ENCODE peak calls at places on chromosome 15, in ten cellular contexts. One of them, this sample, is unnamed.

GRCh38 chr15:41367418-41367817 is 34.7 kb downstream of the NUSAP1 start:
- DNase-seq in stimulated activated CD4-positive, alpha-beta T cell treated with anti-CD3 and anti-CD28 coated beads, Interleukin-4, amount 100 ng/mL, for 48 hours: no peak
- DNase-seq in Calu3: no peak
- DNase-seq in retina: no peak
- DNase-seq in central memory CD4-positive, alpha-beta T cell: no peak
- DNase-seq in hepatocyte: no peak
- DNase-seq in GM12865: no peak
- DNase-seq in NCI-H2081: no peak
- DNase-seq in CD4-positive, alpha-beta T cell: no peak
- DNase-seq in activated T-cell treated with anti-CD3 and anti-CD28 coated beads, Interleukin-2, amount 50 U/mL, for 72 hours: no peak
- DNase-seq in this sample: no peak

GRCh38 chr15:52796228-52796521 is 6.0 kb upstream of the ONECUT1 start:
- DNase-seq in stimulated activated CD4-positive, alpha-beta T cell treated with anti-CD3 and anti-CD28 coated beads, Interleukin-4, amount 100 ng/mL, for 48 hours: no peak
- DNase-seq in Calu3: no peak
- DNase-seq in retina: peak; percentile 37
- DNase-seq in central memory CD4-positive, alpha-beta T cell: no peak
- DNase-seq in hepatocyte: no peak
- DNase-seq in GM12865: no peak
- DNase-seq in NCI-H2081: no peak
- DNase-seq in CD4-positive, alpha-beta T cell: no peak
- DNase-seq in activated T-cell treated with anti-CD3 and anti-CD28 coated beads, Interleukin-2, amount 50 U/mL, for 72 hours: no peak
- DNase-seq in this sample: no peak

GRCh38 chr15:67084561-67084960 is 19.2 kb downstream of the SMAD3 start:
- DNase-seq in stimulated activated CD4-positive, alpha-beta T cell treated with anti-CD3 and anti-CD28 coated beads, Interleukin-4, amount 100 ng/mL, for 48 hours: no peak
- DNase-seq in Calu3: no peak
- DNase-seq in retina: no peak
- DNase-seq in central memory CD4-positive, alpha-beta T cell: no peak
- DNase-seq in hepatocyte: no peak
- DNase-seq in GM12865: no peak
- DNase-seq in NCI-H2081: no peak
- DNase-seq in CD4-positive, alpha-beta T cell: no peak
- DNase-seq in activated T-cell treated with anti-CD3 and anti-CD28 coated beads, Interleukin-2, amount 50 U/mL, for 72 hours: no peak
- DNase-seq in this sample: no peak

GRCh38 chr15:52651868-52652267 is 27.3 kb downstream of the ATOSA start:
- DNase-seq in stimulated activated CD4-positive, alpha-beta T cell treated with anti-CD3 and anti-CD28 coated beads, Interleukin-4, amount 100 ng/mL, for 48 hours: peak; percentile 1
- DNase-seq in Calu3: peak; percentile 39
- DNase-seq in retina: peak; percentile 65
- DNase-seq in central memory CD4-positive, alpha-beta T cell: peak; percentile 36
- DNase-seq in hepatocyte: peak; percentile 84
- DNase-seq in GM12865: peak; percentile 86
- DNase-seq in NCI-H2081: peak; percentile 83
- DNase-seq in CD4-positive, alpha-beta T cell: peak; percentile 6
- DNase-seq in activated T-cell treated with anti-CD3 and anti-CD28 coated beads, Interleukin-2, amount 50 U/mL, for 72 hours: peak; percentile 28
- DNase-seq in this sample: peak; percentile 22

GRCh38 chr15:63892794-63893441 is 59.2 kb upstream of the HERC1 start:
- DNase-seq in stimulated activated CD4-positive, alpha-beta T cell treated with anti-CD3 and anti-CD28 coated beads, Interleukin-4, amount 100 ng/mL, for 48 hours: peak; percentile 71
- DNase-seq in Calu3: no peak
- DNase-seq in retina: no peak
- DNase-seq in central memory CD4-positive, alpha-beta T cell: peak; percentile 80
- DNase-seq in hepatocyte: no peak
- DNase-seq in GM12865: peak; percentile 86
- DNase-seq in NCI-H2081: no peak
- DNase-seq in CD4-positive, alpha-beta T cell: peak; percentile 56
- DNase-seq in activated T-cell treated with anti-CD3 and anti-CD28 coated beads, Interleukin-2, amount 50 U/mL, for 72 hours: peak; percentile 86
- DNase-seq in this sample: peak; percentile 53

GRCh38 chr15:72170691-72171090 is 26.9 kb downstream of the GRAMD2A start:
- DNase-seq in stimulated activated CD4-positive, alpha-beta T cell treated with anti-CD3 and anti-CD28 coated beads, Interleukin-4, amount 100 ng/mL, for 48 hours: no peak
- DNase-seq in Calu3: no peak
- DNase-seq in retina: no peak
- DNase-seq in central memory CD4-positive, alpha-beta T cell: no peak
- DNase-seq in hepatocyte: no peak
- DNase-seq in GM12865: no peak
- DNase-seq in NCI-H2081: no peak
- DNase-seq in CD4-positive, alpha-beta T cell: no peak
- DNase-seq in activated T-cell treated with anti-CD3 and anti-CD28 coated beads, Interleukin-2, amount 50 U/mL, for 72 hours: no peak
- DNase-seq in this sample: no peak

GRCh38 chr15:89806565-89807550 is 7.8 kb downstream of the ANPEP start:
- DNase-seq in stimulated activated CD4-positive, alpha-beta T cell treated with anti-CD3 and anti-CD28 coated beads, Interleukin-4, amount 100 ng/mL, for 48 hours: no peak
- DNase-seq in Calu3: no peak
- DNase-seq in retina: no peak
- DNase-seq in central memory CD4-positive, alpha-beta T cell: no peak
- DNase-seq in hepatocyte: peak; percentile 65
- DNase-seq in GM12865: no peak
- DNase-seq in NCI-H2081: no peak
- DNase-seq in CD4-positive, alpha-beta T cell: no peak
- DNase-seq in activated T-cell treated with anti-CD3 and anti-CD28 coated beads, Interleukin-2, amount 50 U/mL, for 72 hours: no peak
- DNase-seq in this sample: no peak

GRCh38 chr15:31345606-31346366 is 19.2 kb downstream of the KLF13 start:
- DNase-seq in stimulated activated CD4-positive, alpha-beta T cell treated with anti-CD3 and anti-CD28 coated beads, Interleukin-4, amount 100 ng/mL, for 48 hours: no peak
- DNase-seq in Calu3: no peak
- DNase-seq in retina: no peak
- DNase-seq in central memory CD4-positive, alpha-beta T cell: no peak
- DNase-seq in hepatocyte: no peak
- DNase-seq in GM12865: peak; percentile 69
- DNase-seq in NCI-H2081: no peak
- DNase-seq in CD4-positive, alpha-beta T cell: no peak
- DNase-seq in activated T-cell treated with anti-CD3 and anti-CD28 coated beads, Interleukin-2, amount 50 U/mL, for 72 hours: peak; percentile 57
- DNase-seq in this sample: no peak

GRCh38 chr15:31442203-31443090 is 115.8 kb downstream of the KLF13 start:
- DNase-seq in stimulated activated CD4-positive, alpha-beta T cell treated with anti-CD3 and anti-CD28 coated beads, Interleukin-4, amount 100 ng/mL, for 48 hours: no peak
- DNase-seq in Calu3: no peak
- DNase-seq in retina: no peak
- DNase-seq in central memory CD4-positive, alpha-beta T cell: no peak
- DNase-seq in hepatocyte: peak; percentile 42
- DNase-seq in GM12865: peak; percentile 57
- DNase-seq in NCI-H2081: no peak
- DNase-seq in CD4-positive, alpha-beta T cell: no peak
- DNase-seq in activated T-cell treated with anti-CD3 and anti-CD28 coated beads, Interleukin-2, amount 50 U/mL, for 72 hours: no peak
- DNase-seq in this sample: no peak

GRCh38 chr15:26879770-26880169 is 12.9 kb downstream of the GABRA5 start:
- DNase-seq in stimulated activated CD4-positive, alpha-beta T cell treated with anti-CD3 and anti-CD28 coated beads, Interleukin-4, amount 100 ng/mL, for 48 hours: no peak
- DNase-seq in Calu3: no peak
- DNase-seq in retina: no peak
- DNase-seq in central memory CD4-positive, alpha-beta T cell: no peak
- DNase-seq in hepatocyte: no peak
- DNase-seq in GM12865: no peak
- DNase-seq in NCI-H2081: no peak
- DNase-seq in CD4-positive, alpha-beta T cell: no peak
- DNase-seq in activated T-cell treated with anti-CD3 and anti-CD28 coated beads, Interleukin-2, amount 50 U/mL, for 72 hours: no peak
- DNase-seq in this sample: no peak

GRCh38 chr15:78685157-78685830 is 44.3 kb upstream of the CHRNB4 start:
- DNase-seq in stimulated activated CD4-positive, alpha-beta T cell treated with anti-CD3 and anti-CD28 coated beads, Interleukin-4, amount 100 ng/mL, for 48 hours: no peak
- DNase-seq in Calu3: no peak
- DNase-seq in retina: no peak
- DNase-seq in central memory CD4-positive, alpha-beta T cell: no peak
- DNase-seq in hepatocyte: no peak
- DNase-seq in GM12865: no peak
- DNase-seq in NCI-H2081: no peak
- DNase-seq in CD4-positive, alpha-beta T cell: no peak
- DNase-seq in activated T-cell treated with anti-CD3 and anti-CD28 coated beads, Interleukin-2, amount 50 U/mL, for 72 hours: no peak
- DNase-seq in this sample: no peak

GRCh38 chr15:79418693-79419279 is 13.3 kb upstream of the MINAR1 start:
- DNase-seq in stimulated activated CD4-positive, alpha-beta T cell treated with anti-CD3 and anti-CD28 coated beads, Interleukin-4, amount 100 ng/mL, for 48 hours: no peak
- DNase-seq in Calu3: no peak
- DNase-seq in retina: peak; percentile 56
- DNase-seq in central memory CD4-positive, alpha-beta T cell: no peak
- DNase-seq in hepatocyte: no peak
- DNase-seq in GM12865: no peak
- DNase-seq in NCI-H2081: no peak
- DNase-seq in CD4-positive, alpha-beta T cell: no peak
- DNase-seq in activated T-cell treated with anti-CD3 and anti-CD28 coated beads, Interleukin-2, amount 50 U/mL, for 72 hours: no peak
- DNase-seq in this sample: no peak

GRCh38 chr15:78757636-78757905 is 53.7 kb downstream of the ADAMTS7 start:
- DNase-seq in stimulated activated CD4-positive, alpha-beta T cell treated with anti-CD3 and anti-CD28 coated beads, Interleukin-4, amount 100 ng/mL, for 48 hours: no peak
- DNase-seq in Calu3: no peak
- DNase-seq in retina: no peak
- DNase-seq in central memory CD4-positive, alpha-beta T cell: no peak
- DNase-seq in hepatocyte: no peak
- DNase-seq in GM12865: no peak
- DNase-seq in NCI-H2081: no peak
- DNase-seq in CD4-positive, alpha-beta T cell: no peak
- DNase-seq in activated T-cell treated with anti-CD3 and anti-CD28 coated beads, Interleukin-2, amount 50 U/mL, for 72 hours: no peak
- DNase-seq in this sample: no peak

GRCh38 chr15:62760506-62760905 is 282.0 kb upstream of the TPM1 start:
- DNase-seq in stimulated activated CD4-positive, alpha-beta T cell treated with anti-CD3 and anti-CD28 coated beads, Interleukin-4, amount 100 ng/mL, for 48 hours: no peak
- DNase-seq in Calu3: no peak
- DNase-seq in retina: no peak
- DNase-seq in central memory CD4-positive, alpha-beta T cell: no peak
- DNase-seq in hepatocyte: no peak
- DNase-seq in GM12865: no peak
- DNase-seq in NCI-H2081: no peak
- DNase-seq in CD4-positive, alpha-beta T cell: no peak
- DNase-seq in activated T-cell treated with anti-CD3 and anti-CD28 coated beads, Interleukin-2, amount 50 U/mL, for 72 hours: no peak
- DNase-seq in this sample: no peak

GRCh38 chr15:96285306-96285705 is 45.2 kb upstream of the NR2F2 start:
- DNase-seq in stimulated activated CD4-positive, alpha-beta T cell treated with anti-CD3 and anti-CD28 coated beads, Interleukin-4, amount 100 ng/mL, for 48 hours: no peak
- DNase-seq in Calu3: no peak
- DNase-seq in retina: no peak
- DNase-seq in central memory CD4-positive, alpha-beta T cell: no peak
- DNase-seq in hepatocyte: no peak
- DNase-seq in GM12865: no peak
- DNase-seq in NCI-H2081: no peak
- DNase-seq in CD4-positive, alpha-beta T cell: no peak
- DNase-seq in activated T-cell treated with anti-CD3 and anti-CD28 coated beads, Interleukin-2, amount 50 U/mL, for 72 hours: no peak
- DNase-seq in this sample: no peak

GRCh38 chr15:95520511-95520910 is 810.0 kb upstream of the NR2F2 start:
- DNase-seq in stimulated activated CD4-positive, alpha-beta T cell treated with anti-CD3 and anti-CD28 coated beads, Interleukin-4, amount 100 ng/mL, for 48 hours: no peak
- DNase-seq in Calu3: no peak
- DNase-seq in retina: no peak
- DNase-seq in central memory CD4-positive, alpha-beta T cell: no peak
- DNase-seq in hepatocyte: no peak
- DNase-seq in GM12865: peak; percentile 9
- DNase-seq in NCI-H2081: no peak
- DNase-seq in CD4-positive, alpha-beta T cell: no peak
- DNase-seq in activated T-cell treated with anti-CD3 and anti-CD28 coated beads, Interleukin-2, amount 50 U/mL, for 72 hours: no peak
- DNase-seq in this sample: no peak

GRCh38 chr15:36877796-36878744 is 222.3 kb downstream of the MEIS2 start:
- DNase-seq in stimulated activated CD4-positive, alpha-beta T cell treated with anti-CD3 and anti-CD28 coated beads, Interleukin-4, amount 100 ng/mL, for 48 hours: no peak
- DNase-seq in Calu3: no peak
- DNase-seq in retina: peak; percentile 72
- DNase-seq in central memory CD4-positive, alpha-beta T cell: no peak
- DNase-seq in hepatocyte: no peak
- DNase-seq in GM12865: peak; percentile 40
- DNase-seq in NCI-H2081: no peak
- DNase-seq in CD4-positive, alpha-beta T cell: no peak
- DNase-seq in activated T-cell treated with anti-CD3 and anti-CD28 coated beads, Interleukin-2, amount 50 U/mL, for 72 hours: no peak
- DNase-seq in this sample: no peak

GRCh38 chr15:37550360-37551024 is 383.9 kb upstream of the TMCO5A start:
- DNase-seq in stimulated activated CD4-positive, alpha-beta T cell treated with anti-CD3 and anti-CD28 coated beads, Interleukin-4, amount 100 ng/mL, for 48 hours: no peak
- DNase-seq in Calu3: no peak
- DNase-seq in retina: no peak
- DNase-seq in central memory CD4-positive, alpha-beta T cell: no peak
- DNase-seq in hepatocyte: no peak
- DNase-seq in GM12865: no peak
- DNase-seq in NCI-H2081: no peak
- DNase-seq in CD4-positive, alpha-beta T cell: no peak
- DNase-seq in activated T-cell treated with anti-CD3 and anti-CD28 coated beads, Interleukin-2, amount 50 U/mL, for 72 hours: no peak
- DNase-seq in this sample: no peak

GRCh38 chr15:84961707-84962106 is 19.9 kb upstream of the PDE8A start:
- DNase-seq in stimulated activated CD4-positive, alpha-beta T cell treated with anti-CD3 and anti-CD28 coated beads, Interleukin-4, amount 100 ng/mL, for 48 hours: no peak
- DNase-seq in Calu3: no peak
- DNase-seq in retina: no peak
- DNase-seq in central memory CD4-positive, alpha-beta T cell: no peak
- DNase-seq in hepatocyte: no peak
- DNase-seq in GM12865: no peak
- DNase-seq in NCI-H2081: no peak
- DNase-seq in CD4-positive, alpha-beta T cell: no peak
- DNase-seq in activated T-cell treated with anti-CD3 and anti-CD28 coated beads, Interleukin-2, amount 50 U/mL, for 72 hours: no peak
- DNase-seq in this sample: no peak

GRCh38 chr15:82536409-82537350 is 3.6 kb downstream of the RPS17 start:
- DNase-seq in stimulated activated CD4-positive, alpha-beta T cell treated with anti-CD3 and anti-CD28 coated beads, Interleukin-4, amount 100 ng/mL, for 48 hours: no peak
- DNase-seq in Calu3: no peak
- DNase-seq in retina: no peak
- DNase-seq in central memory CD4-positive, alpha-beta T cell: no peak
- DNase-seq in hepatocyte: no peak
- DNase-seq in GM12865: no peak
- DNase-seq in NCI-H2081: no peak
- DNase-seq in CD4-positive, alpha-beta T cell: no peak
- DNase-seq in activated T-cell treated with anti-CD3 and anti-CD28 coated beads, Interleukin-2, amount 50 U/mL, for 72 hours: no peak
- DNase-seq in this sample: no peak

GRCh38 chr15:83284563-83285283 is at the start of gene BNC1:
- DNase-seq in stimulated activated CD4-positive, alpha-beta T cell treated with anti-CD3 and anti-CD28 coated beads, Interleukin-4, amount 100 ng/mL, for 48 hours: no peak
- DNase-seq in Calu3: no peak
- DNase-seq in retina: peak; percentile 61
- DNase-seq in central memory CD4-positive, alpha-beta T cell: no peak
- DNase-seq in hepatocyte: peak; percentile 23
- DNase-seq in GM12865: no peak
- DNase-seq in NCI-H2081: no peak
- DNase-seq in CD4-positive, alpha-beta T cell: no peak
- DNase-seq in activated T-cell treated with anti-CD3 and anti-CD28 coated beads, Interleukin-2, amount 50 U/mL, for 72 hours: no peak
- DNase-seq in this sample: no peak

GRCh38 chr15:29952245-29952644 is 130.0 kb upstream of the TJP1 start:
- DNase-seq in stimulated activated CD4-positive, alpha-beta T cell treated with anti-CD3 and anti-CD28 coated beads, Interleukin-4, amount 100 ng/mL, for 48 hours: no peak
- DNase-seq in Calu3: no peak
- DNase-seq in retina: no peak
- DNase-seq in central memory CD4-positive, alpha-beta T cell: no peak
- DNase-seq in hepatocyte: no peak
- DNase-seq in GM12865: no peak
- DNase-seq in NCI-H2081: peak; percentile 86
- DNase-seq in CD4-positive, alpha-beta T cell: no peak
- DNase-seq in activated T-cell treated with anti-CD3 and anti-CD28 coated beads, Interleukin-2, amount 50 U/mL, for 72 hours: no peak
- DNase-seq in this sample: no peak

GRCh38 chr15:35330921-35331320 is 215.0 kb downstream of the DPH6 start:
- DNase-seq in stimulated activated CD4-positive, alpha-beta T cell treated with anti-CD3 and anti-CD28 coated beads, Interleukin-4, amount 100 ng/mL, for 48 hours: no peak
- DNase-seq in Calu3: no peak
- DNase-seq in retina: no peak
- DNase-seq in central memory CD4-positive, alpha-beta T cell: no peak
- DNase-seq in hepatocyte: no peak
- DNase-seq in GM12865: no peak
- DNase-seq in NCI-H2081: no peak
- DNase-seq in CD4-positive, alpha-beta T cell: no peak
- DNase-seq in activated T-cell treated with anti-CD3 and anti-CD28 coated beads, Interleukin-2, amount 50 U/mL, for 72 hours: no peak
- DNase-seq in this sample: no peak

GRCh38 chr15:41483115-41483514 is 10.6 kb upstream of the ITPKA start:
- DNase-seq in stimulated activated CD4-positive, alpha-beta T cell treated with anti-CD3 and anti-CD28 coated beads, Interleukin-4, amount 100 ng/mL, for 48 hours: no peak
- DNase-seq in Calu3: no peak
- DNase-seq in retina: no peak
- DNase-seq in central memory CD4-positive, alpha-beta T cell: peak; percentile 33
- DNase-seq in hepatocyte: no peak
- DNase-seq in GM12865: peak; percentile 80
- DNase-seq in NCI-H2081: no peak
- DNase-seq in CD4-positive, alpha-beta T cell: no peak
- DNase-seq in activated T-cell treated with anti-CD3 and anti-CD28 coated beads, Interleukin-2, amount 50 U/mL, for 72 hours: peak; percentile 55
- DNase-seq in this sample: peak; percentile 22

GRCh38 chr15:25762015-25762662 is 101.0 kb downstream of the ATP10A start:
- DNase-seq in stimulated activated CD4-positive, alpha-beta T cell treated with anti-CD3 and anti-CD28 coated beads, Interleukin-4, amount 100 ng/mL, for 48 hours: no peak
- DNase-seq in Calu3: peak; percentile 4
- DNase-seq in retina: no peak
- DNase-seq in central memory CD4-positive, alpha-beta T cell: no peak
- DNase-seq in hepatocyte: no peak
- DNase-seq in GM12865: no peak
- DNase-seq in NCI-H2081: no peak
- DNase-seq in CD4-positive, alpha-beta T cell: no peak
- DNase-seq in activated T-cell treated with anti-CD3 and anti-CD28 coated beads, Interleukin-2, amount 50 U/mL, for 72 hours: no peak
- DNase-seq in this sample: no peak

GRCh38 chr15:53644681-53645080 is 114.8 kb downstream of the WDR72 start:
- DNase-seq in stimulated activated CD4-positive, alpha-beta T cell treated with anti-CD3 and anti-CD28 coated beads, Interleukin-4, amount 100 ng/mL, for 48 hours: no peak
- DNase-seq in Calu3: no peak
- DNase-seq in retina: no peak
- DNase-seq in central memory CD4-positive, alpha-beta T cell: no peak
- DNase-seq in hepatocyte: no peak
- DNase-seq in GM12865: no peak
- DNase-seq in NCI-H2081: peak; percentile 77
- DNase-seq in CD4-positive, alpha-beta T cell: no peak
- DNase-seq in activated T-cell treated with anti-CD3 and anti-CD28 coated beads, Interleukin-2, amount 50 U/mL, for 72 hours: no peak
- DNase-seq in this sample: no peak

GRCh38 chr15:46644493-46645481 is 1010.0 kb downstream of the SQOR start:
- DNase-seq in stimulated activated CD4-positive, alpha-beta T cell treated with anti-CD3 and anti-CD28 coated beads, Interleukin-4, amount 100 ng/mL, for 48 hours: no peak
- DNase-seq in Calu3: no peak
- DNase-seq in retina: no peak
- DNase-seq in central memory CD4-positive, alpha-beta T cell: no peak
- DNase-seq in hepatocyte: peak; percentile 14
- DNase-seq in GM12865: peak; percentile 16
- DNase-seq in NCI-H2081: no peak
- DNase-seq in CD4-positive, alpha-beta T cell: no peak
- DNase-seq in activated T-cell treated with anti-CD3 and anti-CD28 coated beads, Interleukin-2, amount 50 U/mL, for 72 hours: no peak
- DNase-seq in this sample: no peak

This sample was measured in T-helper 9 cell.